ENCODE peak calls at places on chromosomes 4 and X, in nine cellular contexts. C, F, H, E, M, D, K, I and Y are unnamed samples.

GRCh38 chr4:181261279-181261678 is 981.9 kb upstream of the TENM3 start:
- DNase-seq in C (no peak), F (peak), H (no peak), E (peak), M (no peak), D (no peak), K (no peak), I (peak), Y (peak)

GRCh38 chr4:8401665-8402064 is 38.9 kb downstream of the ACOX3 start:
- DNase-seq in C (no peak), F (no peak), H (no peak), E (no peak), M (no peak), D (no peak), K (no peak), I (no peak), Y (no peak)

GRCh38 chr4:89949782-89950387 is 55.2 kb downstream of the MMRN1 start:
- DNase-seq in C (no peak), F (peak), H (no peak), E (peak), M (no peak), D (no peak), K (no peak), I (peak), Y (peak)

GRCh38 chr4:169342906-169343560 is 72.3 kb upstream of the SH3RF1 start:
- DNase-seq in C (no peak), F (no peak), H (no peak), E (peak), M (no peak), D (no peak), K (no peak), I (no peak), Y (no peak)

GRCh38 chr4:87974856-87975462 is 555 bp upstream of the SPP1 start:
- DNase-seq in C (no peak), F (no peak), H (no peak), E (no peak), M (no peak), D (no peak), K (no peak), I (no peak), Y (peak)

GRCh38 chr4:43244688-43245382 is 352.3 kb downstream of the GRXCR1 start:
- DNase-seq in C (no peak), F (no peak), H (no peak), E (no peak), M (no peak), D (peak), K (no peak), I (no peak), Y (no peak)

GRCh38 chr4:147542229-147542990 is 61.5 kb downstream of the EDNRA start:
- DNase-seq in C (no peak), F (no peak), H (no peak), E (peak), M (no peak), D (no peak), K (no peak), I (no peak), Y (no peak)

GRCh38 chrX:4844376-4844775 is 1130.9 kb upstream of the PRKX start:
- DNase-seq in C (no peak), F (no peak), H (no peak), E (no peak), M (no peak), D (no peak), K (no peak), I (no peak), Y (no peak)

GRCh38 chrX:105882581-105883275 is 60.4 kb downstream of the NRK start:
- DNase-seq in C (no peak), F (no peak), H (no peak), E (peak), M (peak), D (no peak), K (no peak), I (peak), Y (no peak)

GRCh38 chr4:171676555-171677215 is 136.5 kb upstream of the GALNTL6 start:
- DNase-seq in C (no peak), F (no peak), H (no peak), E (no peak), M (no peak), D (peak), K (no peak), I (no peak), Y (no peak)

GRCh38 chr4:170497105-170497504 is 407.3 kb upstream of the AADAT start:
- DNase-seq in C (no peak), F (peak), H (no peak), E (peak), M (no peak), D (peak), K (no peak), I (no peak), Y (peak)

GRCh38 chr4:88858752-88859151 is 161.1 kb upstream of the NAP1L5 start:
- DNase-seq in C (no peak), F (no peak), H (peak), E (peak), M (no peak), D (peak), K (no peak), I (no peak), Y (no peak)

GRCh38 chrX:40864972-40865371 is 129.6 kb upstream of the MED14 start:
- DNase-seq in C (no peak), F (no peak), H (no peak), E (peak), M (no peak), D (no peak), K (peak), I (no peak), Y (no peak)

GRCh38 chr4:7335363-7336066 is 99.2 kb downstream of the PSAPL1 start:
- DNase-seq in C (peak), F (peak), H (peak), E (no peak), M (peak), D (peak), K (no peak), I (no peak), Y (peak)

GRCh38 chrX:69014200-69014599 is 151.1 kb downstream of the PJA1 start:
- DNase-seq in C (no peak), F (no peak), H (no peak), E (peak), M (no peak), D (no peak), K (no peak), I (no peak), Y (no peak)

GRCh38 chrX:73977542-73978169 is 326.3 kb upstream of the ZCCHC13 start:
- DNase-seq in C (no peak), F (no peak), H (no peak), E (no peak), M (no peak), D (peak), K (no peak), I (no peak), Y (no peak)

GRCh38 chrX:129649268-129650182 is 5.2 kb downstream of the APLN start:
- DNase-seq in C (no peak), F (no peak), H (no peak), E (peak), M (no peak), D (no peak), K (no peak), I (no peak), Y (no peak)

GRCh38 chr4:101647710-101648034 is 142.9 kb upstream of the BANK1 start:
- DNase-seq in C (no peak), F (no peak), H (no peak), E (no peak), M (no peak), D (no peak), K (no peak), I (no peak), Y (no peak)

GRCh38 chr4:8704632-8705031 is 112.1 kb downstream of the CPZ start:
- DNase-seq in C (no peak), F (no peak), H (no peak), E (no peak), M (no peak), D (no peak), K (no peak), I (no peak), Y (no peak)

GRCh38 chr4:168741281-168742173 is 244.7 kb downstream of the PALLD start:
- DNase-seq in C (no peak), F (no peak), H (no peak), E (no peak), M (no peak), D (no peak), K (no peak), I (no peak), Y (no peak)

GRCh38 chr4:169246957-169247396 is 23.8 kb downstream of the SH3RF1 start:
- DNase-seq in C (no peak), F (no peak), H (no peak), E (no peak), M (no peak), D (no peak), K (no peak), I (no peak), Y (no peak)

GRCh38 chr4:140256335-140256734 is 102.4 kb upstream of the MAML3 start:
- DNase-seq in C (no peak), F (no peak), H (no peak), E (peak), M (peak), D (no peak), K (no peak), I (no peak), Y (peak)

GRCh38 chr4:6020633-6021032 is 2.4 kb upstream of the C4orf50 start:
- DNase-seq in C (no peak), F (no peak), H (no peak), E (no peak), M (no peak), D (no peak), K (no peak), I (no peak), Y (no peak)

GRCh38 chr4:8583655-8584025 is 3.4 kb downstream of the GPR78 start:
- DNase-seq in C (no peak), F (no peak), H (no peak), E (no peak), M (no peak), D (no peak), K (no peak), I (no peak), Y (no peak)

GRCh38 chr4:100240008-100240407 is 49.7 kb upstream of the DDIT4L start:
- DNase-seq in C (no peak), F (no peak), H (no peak), E (peak), M (no peak), D (no peak), K (no peak), I (no peak), Y (no peak)

GRCh38 chr4:137387924-137388323 is 144.4 kb downstream of the PCDH18 start:
- DNase-seq in C (no peak), F (no peak), H (no peak), E (peak), M (peak), D (no peak), K (no peak), I (no peak), Y (no peak)